ENCODE peak calls at places on chromosomes 3 and 15, in seven cellular contexts. W is stomach, Y is uterus, I is upper lobe of left lung, F is IMR-90, O is right lobe of liver, R is heart left ventricle. C is an unnamed sample.

GRCh38 chr15:22956257-22956979 is 23.8 kb downstream of the CYFIP1 start:
- DNase-seq in W (no peak), Y (no peak), I (no peak), F (no peak), O (peak), R (peak), C (no peak)

GRCh38 chr3:185630182-185630622 is 44.1 kb downstream of the SENP2 start:
- DNase-seq in W (peak), Y (peak), I (peak), F (peak), O (no peak), R (peak), C (no peak)

GRCh38 chr3:142888099-142888483 is 792 bp downstream of the PCOLCE2 start:
- DNase-seq in W (no peak), Y (no peak), I (peak), F (no peak), O (no peak), R (peak), C (peak)

GRCh38 chr3:184325715-184326114 is 11.3 kb downstream of the EIF4G1 start:
- DNase-seq in W (no peak), Y (no peak), I (no peak), F (no peak), O (no peak), R (no peak), C (no peak)

GRCh38 chr3:51964521-51964920 is 2.7 kb downstream of the PCBP4 start:
- DNase-seq in W (no peak), Y (no peak), I (no peak), F (no peak), O (no peak), R (no peak), C (no peak)

GRCh38 chr3:60147249-60147648 is 1097.4 kb upstream of the CFAP20DC start:
- DNase-seq in W (no peak), Y (no peak), I (no peak), F (no peak), O (no peak), R (no peak), C (no peak)

GRCh38 chr15:25863067-25863967 is at the start of gene ATP10A:
- DNase-seq in W (no peak), Y (peak), I (no peak), F (peak), O (no peak), R (peak), C (no peak)

GRCh38 chr3:71511037-71511436 is 72.5 kb downstream of the FOXP1 start:
- DNase-seq in W (no peak), Y (no peak), I (no peak), F (peak), O (no peak), R (no peak), C (no peak)

GRCh38 chr15:22979069-22979698 is 984 bp downstream of the CYFIP1 start:
- DNase-seq in W (peak), Y (no peak), I (peak), F (peak), O (peak), R (peak), C (peak)

GRCh38 chr15:49674370-49674769 is 53.5 kb downstream of the DTWD1 start:
- DNase-seq in W (no peak), Y (no peak), I (no peak), F (peak), O (no peak), R (no peak), C (no peak)

GRCh38 chr3:54837964-54838363 is 89.9 kb downstream of the LRTM1 start:
- DNase-seq in W (no peak), Y (no peak), I (no peak), F (peak), O (no peak), R (no peak), C (no peak)

GRCh38 chr15:52527898-52528464 is 699 bp downstream of the MYO5A start:
- DNase-seq in W (peak), Y (peak), I (peak), F (peak), O (peak), R (peak), C (no peak)

GRCh38 chr3:20861454-20861853 is 675.4 kb upstream of the SGO1 start:
- DNase-seq in W (no peak), Y (no peak), I (no peak), F (no peak), O (no peak), R (no peak), C (no peak)

GRCh38 chr3:20865811-20866210 is 679.8 kb upstream of the SGO1 start:
- DNase-seq in W (no peak), Y (no peak), I (no peak), F (no peak), O (no peak), R (no peak), C (no peak)
- TF ChIP-seq POLR2A in W (no peak), Y (no peak), I (no peak), F (no peak), O (no peak), R (no peak), C (no peak)

GRCh38 chr15:43508421-43508820 is 9.0 kb upstream of the MAP1A start:
- DNase-seq in W (no peak), Y (no peak), I (no peak), F (no peak), O (no peak), R (no peak), C (no peak)

GRCh38 chr15:43511012-43511885 is 6.2 kb upstream of the MAP1A start:
- DNase-seq in W (no peak), Y (no peak), I (no peak), F (no peak), O (no peak), R (no peak), C (peak)

GRCh38 chr15:43509002-43509922 is 8.1 kb upstream of the MAP1A start:
- DNase-seq in W (no peak), Y (peak), I (no peak), F (no peak), O (no peak), R (no peak), C (peak)

GRCh38 chr15:43509923-43510229 is 7.5 kb upstream of the MAP1A start:
- DNase-seq in W (no peak), Y (no peak), I (no peak), F (no peak), O (no peak), R (no peak), C (no peak)

GRCh38 chr15:43510230-43511011 is 7.0 kb upstream of the MAP1A start:
- DNase-seq in W (peak), Y (peak), I (peak), F (peak), O (peak), R (peak), C (peak)
- TF ChIP-seq POLR2A in W (no peak), Y (peak), I (no peak), F (peak), O (no peak), R (peak), C (peak)

DNA sequence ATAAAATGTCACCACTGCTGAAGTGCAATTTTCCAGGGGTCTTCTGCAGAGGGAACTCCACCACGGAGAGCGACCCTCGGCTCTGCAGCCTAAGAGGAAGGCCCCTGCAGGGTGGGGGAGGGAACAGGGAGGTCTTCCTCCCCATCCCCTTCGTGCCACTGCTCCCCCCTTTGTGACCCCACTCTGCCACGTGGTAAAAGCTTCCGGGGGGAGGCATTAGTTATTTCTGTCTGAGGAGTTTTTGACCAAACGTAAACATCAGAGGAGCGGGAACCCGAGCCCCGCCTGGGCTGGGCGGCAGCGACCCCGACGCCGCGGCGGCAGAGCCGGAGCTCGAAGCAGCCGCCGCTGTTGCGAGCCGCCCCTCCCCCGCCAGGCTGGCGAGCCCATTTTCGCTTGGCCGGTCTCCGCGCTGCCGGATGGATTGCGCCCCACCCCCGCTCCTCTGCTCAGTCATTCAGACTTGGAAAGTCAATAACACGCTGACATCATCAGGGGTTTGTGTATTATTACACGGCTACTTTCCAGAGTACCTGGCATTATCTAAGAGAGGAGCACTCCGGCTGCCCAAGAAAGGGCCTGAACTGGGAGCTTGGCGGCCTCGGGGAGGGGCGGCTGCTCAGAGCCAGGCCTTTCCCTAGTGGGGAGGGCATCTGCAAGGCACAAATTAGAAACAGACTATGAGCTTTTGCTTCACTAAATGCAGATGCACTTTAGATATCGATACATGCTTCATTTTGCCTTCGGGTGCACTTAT is 162.5 kb upstream of the TBL1XR1 start:
- DNase-seq in W (peak), Y (peak), I (peak), F (peak), O (peak), R (peak), C (peak)
- TF ChIP-seq POLR2A in W (no peak), Y (peak), I (no peak), F (peak), O (peak), R (no peak), C (peak)

DNA sequence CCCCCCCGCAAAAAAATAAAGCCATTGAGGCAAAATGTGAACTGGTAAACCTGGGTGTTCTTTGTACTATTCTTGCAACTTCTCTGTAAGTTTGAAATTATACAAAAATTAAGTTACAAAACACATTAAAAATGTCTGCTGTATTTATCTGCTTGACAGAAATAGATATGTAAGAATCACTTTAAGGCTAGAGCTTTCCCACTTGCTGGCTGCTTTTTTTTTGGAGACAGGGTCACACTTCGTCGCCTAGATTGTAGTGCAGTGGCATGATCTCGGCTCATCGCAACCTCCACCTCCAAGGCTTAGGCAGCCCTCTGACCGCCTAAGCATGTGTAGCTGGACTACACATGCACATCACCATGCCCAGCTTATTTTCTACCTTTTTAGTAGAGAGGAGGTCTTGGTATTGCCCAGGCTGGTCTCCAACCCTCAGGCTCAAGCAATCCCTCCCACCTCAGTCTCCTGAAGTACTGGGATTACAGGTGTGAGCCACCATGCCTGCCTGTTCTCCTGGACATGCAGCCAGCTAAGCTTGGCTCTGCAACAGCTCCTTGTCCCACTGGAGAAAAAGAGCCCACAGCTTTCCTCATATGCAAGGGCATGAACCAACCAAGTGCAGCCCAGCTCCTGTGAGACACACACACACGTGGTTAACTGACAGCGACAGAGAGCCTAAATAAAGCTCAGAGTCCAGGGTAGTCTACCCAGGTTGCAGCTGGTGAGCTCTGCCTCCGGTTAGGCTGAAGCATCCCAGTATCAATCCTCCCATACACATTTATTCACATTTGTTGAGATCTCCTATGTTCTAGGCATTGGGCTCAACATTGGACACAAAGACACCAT is 4.5 kb downstream of the RPS17 start:
- DNase-seq in W (no peak), Y (no peak), I (no peak), F (no peak), O (no peak), R (no peak), C (no peak)
- TF ChIP-seq POLR2A in W (no peak), Y (no peak), I (no peak), F (no peak), O (no peak), R (no peak), C (peak)

GRCh38 chr15:43107741-43108140 is 1.9 kb upstream of the UBR1 start:
- DNase-seq in W (no peak), Y (no peak), I (no peak), F (no peak), O (no peak), R (no peak), C (peak)

GRCh38 chr15:43104426-43104825 is 1.4 kb downstream of the UBR1 start:
- DNase-seq in W (no peak), Y (no peak), I (no peak), F (peak), O (no peak), R (no peak), C (peak)

GRCh38 chr15:43106486-43106829 is 620 bp upstream of the UBR1 start:
- DNase-seq in W (no peak), Y (no peak), I (no peak), F (no peak), O (no peak), R (no peak), C (peak)

GRCh38 chr15:43105077-43105769 is 615 bp downstream of the UBR1 start:
- DNase-seq in W (peak), Y (no peak), I (no peak), F (peak), O (no peak), R (no peak), C (peak)

GRCh38 chr15:43105778-43106485 is at the start of gene UBR1:
- DNase-seq in W (peak), Y (peak), I (peak), F (peak), O (peak), R (peak), C (peak)
- TF ChIP-seq POLR2A in W (no peak), Y (peak), I (no peak), F (peak), O (peak), R (no peak), C (peak)

C was measured in erythroblast.